ENCODE peak calls at places on chromosome 7, in four cellular contexts. D is PC-3, V is PC-9, I is cardiac muscle cell. S is an unnamed sample.

GRCh38 chr7:400901-401485 is 111.0 kb downstream of the FOXL3 start:
- DNase-seq in D (no peak), V (no peak), I (no peak), S (no peak)

GRCh38 chr7:128705891-128706333 is 33.2 kb upstream of the CALU start:
- DNase-seq in D (peak; percentile 23), V (no peak), I (no peak), S (no peak)

GRCh38 chr7:142798451-142799438 is 28.0 kb downstream of the PRSS2 start:
- DNase-seq in D (no peak), V (peak; percentile 26), I (no peak), S (no peak)

GRCh38 chr7:128713794-128714193 is 25.4 kb upstream of the CALU start:
- DNase-seq in D (peak; percentile 49), V (peak; percentile 44), I (no peak), S (no peak)

GRCh38 chr7:157542669-157543021 is 205.8 kb downstream of the DNAJB6 start:
- DNase-seq in D (no peak), V (no peak), I (no peak), S (no peak)

GRCh38 chr7:129053938-129054437 is 923 bp downstream of the TNPO3 start:
- DNase-seq in D (no peak), V (no peak), I (no peak), S (no peak)

GRCh38 chr7:140726304-140726703 is 29.8 kb downstream of the NDUFB2 start:
- DNase-seq in D (peak; percentile 34), V (no peak), I (no peak), S (no peak)

GRCh38 chr7:129466796-129467195 is 32.6 kb downstream of the STRIP2 start:
- DNase-seq in D (no peak), V (no peak), I (no peak), S (no peak)

GRCh38 chr7:131072505-131073091 is 255.1 kb upstream of the MKLN1 start:
- DNase-seq in D (peak; percentile 48), V (no peak), I (peak; percentile 56), S (no peak)

GRCh38 chr7:36644625-36645422 is 79.5 kb downstream of the AOAH start:
- DNase-seq in D (no peak), V (no peak), I (no peak), S (no peak)

GRCh38 chr7:29319719-29320521 is 125.3 kb downstream of the CHN2 start:
- DNase-seq in D (no peak), V (no peak), I (no peak), S (no peak)

GRCh38 chr7:12423995-12424745 is 20.5 kb upstream of the VWDE start:
- DNase-seq in D (no peak), V (peak; percentile 60), I (no peak), S (no peak)

GRCh38 chr7:139589474-139589873 is 66.0 kb downstream of the CLEC2L start:
- DNase-seq in D (no peak), V (no peak), I (no peak), S (no peak)

GRCh38 chr7:155206286-155207020 is 91.2 kb upstream of the INSIG1 start:
- DNase-seq in D (peak; percentile 69), V (no peak), I (no peak), S (peak; percentile 74)

GRCh38 chr7:32941181-32941995 is 15.9 kb upstream of the FKBP9 start:
- DNase-seq in D (no peak), V (no peak), I (no peak), S (no peak)

GRCh38 chr7:47539398-47540052 is 42.4 kb downstream of the TNS3 start:
- DNase-seq in D (no peak), V (no peak), I (no peak), S (peak; percentile 92)

GRCh38 chr7:82429408-82429807 is 14.2 kb downstream of the CACNA2D1 start:
- DNase-seq in D (no peak), V (no peak), I (no peak), S (no peak)

GRCh38 chr7:110204527-110204926 is 886.4 kb upstream of the LRRN3 start:
- DNase-seq in D (peak; percentile 39), V (no peak), I (peak; percentile 28), S (no peak)

GRCh38 chr7:84455788-84456187 is 261.2 kb upstream of the SEMA3A start:
- DNase-seq in D (peak; percentile 22), V (no peak), I (no peak), S (no peak)

GRCh38 chr7:35246819-35247218 is 7.1 kb downstream of the TBX20 start:
- DNase-seq in D (no peak), V (no peak), I (no peak), S (no peak)

GRCh38 chr7:95688931-95689453 is 83.4 kb upstream of the DYNC1I1 start:
- DNase-seq in D (peak; percentile 52), V (no peak), I (no peak), S (no peak)

GRCh38 chr7:5495581-5496375 is 72.1 kb upstream of the TNRC18 start:
- DNase-seq in D (peak; percentile 47), V (no peak), I (no peak), S (no peak)

GRCh38 chr7:116573541-116573940 is 48.7 kb downstream of the CAV1 start:
- DNase-seq in D (no peak), V (no peak), I (no peak), S (no peak)

GRCh38 chr7:131226116-131226562 is 101.5 kb upstream of the MKLN1 start:
- DNase-seq in D (no peak), V (no peak), I (no peak), S (peak; percentile 72)

GRCh38 chr7:74207586-74207985 is 2.2 kb upstream of the LAT2 start:
- DNase-seq in D (no peak), V (no peak), I (no peak), S (no peak)

GRCh38 chr7:81684513-81685262 is 85.2 kb downstream of the HGF start:
- DNase-seq in D (peak; percentile 98), V (peak; percentile 88), I (peak; percentile 60), S (peak; percentile 100)

GRCh38 chr7:5533821-5534367 is 110.3 kb upstream of the TNRC18 start:
- DNase-seq in D (no peak), V (peak; percentile 26), I (no peak), S (no peak)

GRCh38 chr7:112869111-112869774 is 79.0 kb upstream of the TMEM168 start:
- DNase-seq in D (peak; percentile 74), V (no peak), I (no peak), S (no peak)

GRCh38 chr7:108385834-108386422 is 70.3 kb downstream of the NRCAM start:
- DNase-seq in D (no peak), V (no peak), I (no peak), S (no peak)

GRCh38 chr7:24381919-24382505 is 98.0 kb downstream of the NPY start:
- DNase-seq in D (peak; percentile 47), V (peak; percentile 54), I (peak; percentile 46), S (no peak)

GRCh38 chr7:1666251-1666778 is 3.8 kb upstream of the ELFN1 start:
- DNase-seq in D (no peak), V (no peak), I (peak; percentile 63), S (no peak)

GRCh38 chr7:38257350-38257677 is 16.1 kb downstream of the TARP start:
- DNase-seq in D (no peak), V (no peak), I (no peak), S (no peak)

GRCh38 chr7:72190919-72191318 is 221.2 kb downstream of the CALN1 start:
- DNase-seq in D (no peak), V (no peak), I (no peak), S (no peak)

GRCh38 chr7:72182036-72182435 is 230.1 kb downstream of the CALN1 start:
- DNase-seq in D (no peak), V (no peak), I (no peak), S (no peak)

GRCh38 chr7:72183835-72184234 is 228.3 kb downstream of the CALN1 start:
- DNase-seq in D (peak; percentile 27), V (no peak), I (peak; percentile 35), S (no peak)

GRCh38 chr7:72190166-72190565 is 222.0 kb downstream of the CALN1 start:
- DNase-seq in D (no peak), V (no peak), I (no peak), S (no peak)

GRCh38 chr7:72187179-72187578 is 225.0 kb downstream of the CALN1 start:
- DNase-seq in D (no peak), V (no peak), I (no peak), S (no peak)
- TF ChIP-seq CTCF in D (no peak), V (no peak), I (no peak), S (no peak)

GRCh38 chr7:22111661-22112060 is 166.0 kb upstream of the CDCA7L start:
- DNase-seq in D (no peak), V (no peak), I (no peak), S (no peak)
- H3K36me3 ChIP-seq in D (no peaks in the 10 kb centered on the region), V (no peaks in the 10 kb centered on the region), I (no peaks in the 10 kb centered on the region), S (no peaks in the 10 kb centered on the region)

DNA sequence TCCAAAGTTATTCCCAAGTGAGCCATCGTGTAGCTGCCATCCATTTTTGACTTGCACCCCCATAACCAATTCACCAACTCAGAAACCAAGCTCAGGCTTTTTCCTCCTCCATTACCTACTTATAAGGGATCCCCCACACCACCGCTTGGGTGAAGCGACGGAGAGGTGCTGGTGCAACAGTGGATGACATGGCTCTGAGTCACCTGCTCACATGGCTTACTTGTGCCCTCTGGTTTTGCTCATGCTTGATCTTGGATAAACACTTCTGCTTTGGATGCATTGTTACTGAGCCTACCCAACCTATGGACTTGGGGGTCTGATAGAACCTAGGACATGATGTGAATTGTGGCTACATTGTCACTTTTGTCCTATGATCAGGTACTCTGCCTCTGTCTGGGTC is 12.0 kb upstream of the AKR1B1 start:
- DNase-seq in D (peak; percentile 79), V (peak; percentile 80), I (no peak), S (peak; percentile 66)
- TF ChIP-seq CTCF in D (no peak), V (no peak), I (no peak), S (no peak)

GRCh38 chr7:102410123-102410522 is 14.0 kb downstream of the PRKRIP1 start:
- DNase-seq in D (no peak), V (no peak), I (no peak), S (no peak)
- H3K36me3 ChIP-seq in D (peaks cover 56% of the 10 kb centered on the region), V (peaks cover 34% of the 10 kb centered on the region), I (peaks cover 55% of the 10 kb centered on the region), S (peaks cover 6% of the 10 kb centered on the region)

DNA sequence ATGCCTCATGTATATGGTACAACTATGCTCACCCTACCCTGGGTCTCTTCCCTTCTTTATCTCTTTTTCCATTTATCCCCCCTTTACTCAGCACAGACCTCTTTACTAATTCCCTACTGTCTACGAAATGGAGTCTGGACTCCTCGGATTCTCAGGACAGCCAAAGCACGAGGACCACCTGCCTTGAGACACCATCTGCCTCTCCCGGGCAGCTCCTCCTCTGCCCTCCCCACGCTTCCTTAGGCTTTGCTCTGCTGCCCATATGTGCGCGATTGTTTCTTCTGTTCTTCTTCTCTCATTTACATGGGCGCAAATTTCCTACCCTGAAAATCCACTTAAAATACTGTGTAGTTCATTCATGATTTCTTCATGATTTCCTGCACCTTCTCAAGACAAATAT is 62.7 kb upstream of the STK17A start:
- DNase-seq in D (no peak), V (no peak), I (no peak), S (no peak)
- TF ChIP-seq CTCF in D (no peak), V (no peak), I (no peak), S (no peak)

S was measured in kidney epithelial cell.